ENCODE peak calls at places on chromosomes 2 and 18, in five cellular contexts. V, Y, T, Z and X are unnamed samples.

GRCh38 chr2:66362651-66363050 is 72.3 kb upstream of the MEIS1 start:
- DNase-seq in V (no peak), Y (no peak), T (no peak), Z (no peak), X (no peak)

GRCh38 chr2:144254342-144255235 is 265.3 kb downstream of the ZEB2 start:
- DNase-seq in V (no peak), Y (no peak), T (no peak), Z (no peak), X (no peak)

GRCh38 chr2:206958236-206958635 is 18.9 kb downstream of the CPO start:
- DNase-seq in V (no peak), Y (no peak), T (no peak), Z (no peak), X (no peak)

GRCh38 chr2:28654981-28655322 is 96.7 kb upstream of the PPP1CB start:
- DNase-seq in V (no peak), Y (no peak), T (peak), Z (no peak), X (no peak)

GRCh38 chr2:189175869-189176431 is 3.6 kb downstream of the COL5A2 start:
- DNase-seq in V (no peak), Y (no peak), T (no peak), Z (no peak), X (no peak)

GRCh38 chr2:47043891-47044239 is 111.2 kb downstream of the STPG4 start:
- DNase-seq in V (no peak), Y (no peak), T (no peak), Z (no peak), X (no peak)

GRCh38 chr2:9200634-9201015 is 6.0 kb upstream of the ASAP2 start:
- DNase-seq in V (no peak), Y (no peak), T (no peak), Z (no peak), X (no peak)

GRCh38 chr2:124209441-124209840 is 184.4 kb downstream of the CNTNAP5 start:
- DNase-seq in V (no peak), Y (no peak), T (no peak), Z (no peak), X (no peak)

GRCh38 chr2:101502095-101502494 is 27.2 kb upstream of the RFX8 start:
- DNase-seq in V (no peak), Y (no peak), T (no peak), Z (no peak), X (peak)

GRCh38 chr18:13452448-13452811 is 233.9 kb downstream of the LDLRAD4 start:
- DNase-seq in V (no peak), Y (no peak), T (peak), Z (peak), X (no peak)

GRCh38 chr2:240179186-240179815 is 38.8 kb upstream of the OTOS start:
- DNase-seq in V (no peak), Y (no peak), T (no peak), Z (no peak), X (no peak)

GRCh38 chr2:67165141-67165990 is 231.8 kb upstream of the ETAA1 start:
- DNase-seq in V (no peak), Y (no peak), T (no peak), Z (no peak), X (no peak)

GRCh38 chr2:223887127-223887526 is 49.7 kb upstream of the AP1S3 start:
- DNase-seq in V (no peak), Y (no peak), T (no peak), Z (no peak), X (no peak)

GRCh38 chr18:73646196-73646595 is 501.4 kb downstream of the FBXO15 start:
- DNase-seq in V (no peak), Y (no peak), T (no peak), Z (no peak), X (no peak)

GRCh38 chr2:136135924-136136906 is 18.3 kb upstream of the CXCR4 start:
- DNase-seq in V (peak), Y (no peak), T (no peak), Z (no peak), X (peak)

GRCh38 chr18:49052891-49053644 is 102.3 kb upstream of the SMAD7 start:
- DNase-seq in V (peak), Y (no peak), T (peak), Z (no peak), X (peak)

GRCh38 chr2:14960686-14961324 is 328.3 kb downstream of the LRATD1 start:
- DNase-seq in V (no peak), Y (no peak), T (no peak), Z (no peak), X (no peak)

GRCh38 chr2:54830546-54830945 is 107.1 kb downstream of the EML6 start:
- DNase-seq in V (no peak), Y (no peak), T (no peak), Z (no peak), X (no peak)

GRCh38 chr18:46679846-46680598 is 23.0 kb upstream of the LOXHD1 start:
- DNase-seq in V (no peak), Y (no peak), T (no peak), Z (no peak), X (no peak)

GRCh38 chr2:5022056-5022455 is 670.1 kb upstream of the SOX11 start:
- DNase-seq in V (no peak), Y (no peak), T (no peak), Z (no peak), X (no peak)

GRCh38 chr2:207796585-207797350 is 27.1 kb upstream of the FZD5 start:
- DNase-seq in V (no peak), Y (no peak), T (no peak), Z (no peak), X (no peak)

GRCh38 chr2:55047677-55048299 is 2.5 kb downstream of the RTN4 start:
- DNase-seq in V (peak), Y (no peak), T (no peak), Z (peak), X (no peak)

GRCh38 chr2:235659767-235660322 is 166.0 kb downstream of the AGAP1 start:
- DNase-seq in V (peak), Y (no peak), T (peak), Z (no peak), X (peak)

GRCh38 chr2:200596774-200597173 is 11.0 kb downstream of the AOX1 start:
- DNase-seq in V (peak), Y (no peak), T (no peak), Z (no peak), X (no peak)

GRCh38 chr2:162327134-162327769 is 8.8 kb upstream of the IFIH1 start:
- DNase-seq in V (no peak), Y (no peak), T (no peak), Z (no peak), X (peak)

GRCh38 chr2:177692828-177693269 is 300.3 kb downstream of the AGPS start:
- DNase-seq in V (no peak), Y (no peak), T (peak), Z (no peak), X (no peak)

GRCh38 chr2:218851286-218851685 is 8.3 kb upstream of the WNT6 start:
- DNase-seq in V (no peak), Y (no peak), T (no peak), Z (no peak), X (no peak)

GRCh38 chr2:62423235-62423634 is 82.8 kb downstream of the TMEM17 start:
- DNase-seq in V (no peak), Y (no peak), T (no peak), Z (no peak), X (no peak)

GRCh38 chr2:191738003-191738402 is 60.1 kb downstream of the NABP1 start:
- DNase-seq in V (no peak), Y (no peak), T (no peak), Z (no peak), X (no peak)

GRCh38 chr2:6080837-6081541 is 388.8 kb downstream of the SOX11 start:
- DNase-seq in V (peak), Y (no peak), T (no peak), Z (peak), X (no peak)

GRCh38 chr2:192444286-192444838 is 249.6 kb upstream of the TMEFF2 start:
- DNase-seq in V (no peak), Y (no peak), T (no peak), Z (no peak), X (no peak)

GRCh38 chr18:22558945-22559385 is 141.2 kb upstream of the CTAGE1 start:
- DNase-seq in V (peak), Y (peak), T (peak), Z (no peak), X (no peak)

DNA sequence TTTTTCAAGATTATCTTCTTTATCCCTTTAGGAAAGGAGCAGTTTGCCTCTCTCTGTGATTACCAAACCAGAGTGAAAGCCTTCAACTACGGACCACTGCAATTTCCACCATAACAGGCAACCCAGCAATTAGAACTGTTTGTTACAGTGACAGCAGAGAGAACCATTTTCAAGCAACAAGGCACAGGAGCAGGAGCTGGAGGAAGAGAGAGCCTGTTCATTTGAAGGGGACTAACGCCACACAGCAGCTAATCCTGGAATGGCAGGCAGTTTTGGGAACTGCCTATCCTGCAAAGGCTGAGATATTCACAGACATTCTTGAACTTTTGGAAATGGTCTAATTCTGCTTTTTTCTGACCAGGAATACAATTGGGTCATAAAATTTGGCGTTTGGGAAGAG is 1541.9 kb upstream of the PIK3C3 start:
- DNase-seq in V (no peak), Y (no peak), T (no peak), Z (peak), X (no peak)
- TF ChIP-seq CTCF in V (no peak), Y (peak), T (no peak), Z (peak), X (no peak)

GRCh38 chr2:11405599-11406491 is 60.1 kb downstream of the E2F6 start:
- DNase-seq in V (no peak), Y (peak), T (no peak), Z (no peak), X (no peak)
- TF ChIP-seq CTCF in V (no peak), Y (no peak), T (no peak), Z (no peak), X (no peak)

GRCh38 chr2:238834982-238835381 is 12.9 kb upstream of the TWIST2 start:
- DNase-seq in V (no peak), Y (no peak), T (no peak), Z (no peak), X (no peak)

GRCh38 chr2:238831177-238831576 is 16.7 kb upstream of the TWIST2 start:
- DNase-seq in V (no peak), Y (no peak), T (no peak), Z (no peak), X (no peak)

GRCh38 chr2:238839428-238839827 is 8.5 kb upstream of the TWIST2 start:
- DNase-seq in V (no peak), Y (no peak), T (no peak), Z (no peak), X (no peak)

GRCh38 chr2:238838786-238839327 is 9.0 kb upstream of the TWIST2 start:
- DNase-seq in V (no peak), Y (no peak), T (no peak), Z (no peak), X (no peak)

GRCh38 chr2:238835726-238836301 is 12.1 kb upstream of the TWIST2 start:
- DNase-seq in V (no peak), Y (no peak), T (no peak), Z (no peak), X (no peak)
- TF ChIP-seq CTCF in V (no peak), Y (no peak), T (no peak), Z (no peak), X (no peak)

GRCh38 chr2:53437371-53437770 is 330.2 kb upstream of the CHAC2 start:
- DNase-seq in V (no peak), Y (no peak), T (no peak), Z (no peak), X (no peak)

GRCh38 chr2:53445376-53446072 is 322.1 kb upstream of the CHAC2 start:
- DNase-seq in V (no peak), Y (no peak), T (no peak), Z (peak), X (peak)

GRCh38 chr2:53438692-53439091 is 328.9 kb upstream of the CHAC2 start:
- DNase-seq in V (no peak), Y (no peak), T (no peak), Z (no peak), X (no peak)

GRCh38 chr2:53438056-53438455 is 329.5 kb upstream of the CHAC2 start:
- DNase-seq in V (peak), Y (no peak), T (no peak), Z (no peak), X (no peak)

DNA sequence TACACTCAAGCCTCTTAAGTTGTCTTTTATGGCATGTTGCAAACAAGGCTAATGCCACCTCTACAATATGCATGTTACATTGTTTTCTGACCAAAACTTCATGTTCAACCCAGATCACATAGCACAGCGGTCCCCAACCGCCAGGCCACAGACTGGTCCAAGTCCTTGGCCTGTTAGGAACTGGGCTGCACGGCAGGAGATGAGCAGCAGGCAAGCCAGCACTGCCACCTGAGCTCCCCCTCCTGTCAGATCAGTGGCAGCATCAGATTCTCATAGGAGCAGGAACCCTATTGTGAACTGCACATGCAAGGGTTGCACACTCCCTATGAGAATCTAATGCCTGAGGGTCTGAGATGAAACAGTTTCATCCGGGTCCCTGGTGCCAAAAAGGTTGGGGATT is 324.8 kb upstream of the CHAC2 start:
- DNase-seq in V (peak), Y (no peak), T (no peak), Z (no peak), X (no peak)
- TF ChIP-seq CTCF in V (no peak), Y (no peak), T (no peak), Z (no peak), X (no peak)

GRCh38 chr2:80969900-80970299 is 665.3 kb upstream of the LRRTM1 start:
- DNase-seq in V (no peak), Y (no peak), T (no peak), Z (no peak), X (no peak)

DNA sequence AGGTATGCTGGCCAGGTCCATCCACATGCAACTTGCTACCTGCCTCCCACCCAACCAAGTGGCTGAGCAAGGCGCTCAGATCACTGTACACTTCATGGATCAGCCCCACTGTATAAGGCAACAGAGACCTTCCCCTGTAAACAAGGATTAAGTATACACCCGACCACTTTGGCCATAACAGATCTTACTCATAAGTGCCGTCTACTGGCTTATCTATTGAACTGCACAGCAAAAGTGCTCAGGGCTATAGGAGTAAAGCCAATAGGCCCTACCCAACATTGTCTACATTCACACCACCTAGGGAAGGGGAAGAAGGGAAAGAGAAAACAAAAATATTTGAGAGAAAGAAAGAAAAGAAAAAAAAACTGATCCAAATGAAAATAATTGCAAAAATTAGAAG is 663.9 kb upstream of the LRRTM1 start:
- DNase-seq in V (no peak), Y (no peak), T (no peak), Z (no peak), X (no peak)
- TF ChIP-seq CTCF in V (no peak), Y (no peak), T (no peak), Z (no peak), X (no peak)

GRCh38 chr18:28013064-28013463 is 163.9 kb downstream of the CDH2 start:
- DNase-seq in V (no peak), Y (no peak), T (no peak), Z (no peak), X (no peak)
- TF ChIP-seq CTCF in V (peak), Y (no peak), T (no peak), Z (peak), X (no peak)

GRCh38 chr18:5103693-5104092 is 93.4 kb downstream of the AKAIN1 start:
- DNase-seq in V (no peak), Y (no peak), T (no peak), Z (no peak), X (no peak)

GRCh38 chr18:5103286-5103685 is 93.8 kb downstream of the AKAIN1 start:
- DNase-seq in V (no peak), Y (no peak), T (no peak), Z (no peak), X (peak)

GRCh38 chr18:5107990-5108389 is 89.1 kb downstream of the AKAIN1 start:
- DNase-seq in V (no peak), Y (no peak), T (no peak), Z (no peak), X (no peak)

GRCh38 chr18:5104246-5104645 is 92.8 kb downstream of the AKAIN1 start:
- DNase-seq in V (no peak), Y (no peak), T (no peak), Z (no peak), X (no peak)

DNA sequence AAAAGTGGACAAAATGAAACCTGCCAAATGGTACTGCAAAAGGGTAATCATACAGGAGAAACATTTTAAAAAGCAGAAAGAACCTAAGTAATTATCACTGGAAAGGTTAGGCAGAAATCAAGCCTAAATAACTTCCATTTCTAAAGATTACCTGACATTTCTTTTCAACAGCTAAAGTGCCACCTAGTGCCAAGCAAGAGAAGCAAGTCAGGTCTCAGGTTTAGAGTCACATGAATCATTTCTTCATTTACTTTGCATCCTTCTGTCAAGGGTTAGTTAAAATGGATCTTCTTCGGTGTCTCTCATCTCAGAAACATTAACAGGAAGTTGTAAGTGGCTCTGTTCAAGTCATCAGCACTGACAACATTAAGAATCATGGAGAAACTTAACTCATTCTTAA is 90.3 kb downstream of the AKAIN1 start:
- DNase-seq in V (no peak), Y (no peak), T (no peak), Z (no peak), X (no peak)
- TF ChIP-seq CTCF in V (no peak), Y (no peak), T (no peak), Z (peak), X (no peak)

GRCh38 chr2:71455011-71455740 is 1.8 kb downstream of the DYSF start:
- DNase-seq in V (no peak), Y (no peak), T (no peak), Z (no peak), X (no peak)

GRCh38 chr2:71453404-71454220 is at the start of gene DYSF:
- DNase-seq in V (peak), Y (no peak), T (no peak), Z (no peak), X (peak)

GRCh38 chr2:71452565-71452964 is 796 bp upstream of the DYSF start:
- DNase-seq in V (no peak), Y (no peak), T (no peak), Z (no peak), X (peak)

GRCh38 chr2:71455741-71456569 is 2.6 kb downstream of the DYSF start:
- DNase-seq in V (no peak), Y (no peak), T (no peak), Z (no peak), X (no peak)

DNA sequence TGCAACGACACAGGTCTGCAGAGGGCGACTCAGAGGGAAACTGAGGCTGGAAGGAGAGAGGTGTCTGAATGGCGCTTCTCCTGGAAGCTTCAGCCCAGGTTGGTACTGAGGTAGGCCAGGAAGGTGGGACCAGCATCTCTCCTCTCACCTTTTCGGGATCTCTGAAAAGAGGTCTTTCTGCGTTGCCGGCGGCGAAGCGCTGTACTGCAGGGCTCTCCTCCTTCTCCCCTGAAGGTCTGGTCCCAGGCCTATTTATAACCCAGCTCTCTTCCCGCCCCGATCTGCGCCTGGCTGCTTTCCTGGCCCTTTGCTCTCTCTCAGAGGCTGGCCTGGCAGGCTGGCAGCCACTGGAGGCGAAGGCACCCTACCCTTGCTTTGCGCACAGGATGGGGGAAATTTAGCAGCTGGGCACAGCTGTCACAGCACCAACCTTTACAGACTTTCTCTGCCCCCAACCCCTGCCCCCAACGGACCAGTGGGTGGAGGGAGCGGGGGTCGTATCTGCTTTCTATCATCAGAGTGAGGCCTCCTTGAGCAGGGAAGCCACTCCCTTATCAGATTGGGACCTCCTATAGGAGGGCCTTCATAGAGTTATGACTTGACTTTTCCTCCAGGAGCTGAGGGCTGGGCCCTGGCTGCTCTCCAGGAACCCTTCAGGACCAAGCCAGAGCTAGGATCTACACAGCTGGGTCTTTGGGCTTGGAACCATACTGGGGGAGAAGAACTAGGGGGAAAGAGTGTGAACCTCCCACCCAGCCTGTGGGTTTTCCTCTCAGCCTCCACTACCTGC is 1.1 kb downstream of the DYSF start:
- DNase-seq in V (no peak), Y (no peak), T (no peak), Z (no peak), X (no peak)
- TF ChIP-seq CTCF in V (no peak), Y (no peak), T (no peak), Z (no peak), X (no peak)